ENCODE peak calls at places on chromosomes 4 and X, in nine cellular contexts. P is A549, M is suprapubic skin, X is H9, J is heart right ventricle, G is RWPE1, C is thoracic aorta, E is lower lobe of right lung, Y is breast epithelium. W is an unnamed sample.

GRCh38 chr4:40254961-40255721 is 58.3 kb downstream of the RHOH start:
- DNase-seq in P (peak), M (no peak), X (no peak), J (no peak), G (peak), C (no peak), E (no peak), Y (no peak), W (no peak)

GRCh38 chrX:10851809-10852208 is 231.4 kb upstream of the MID1 start:
- DNase-seq in P (no peak), M (no peak), X (no peak), J (no peak), G (no peak), C (no peak), E (no peak), Y (no peak), W (no peak)

GRCh38 chr4:137180349-137180748 is 351.9 kb downstream of the PCDH18 start:
- DNase-seq in P (peak), M (no peak), X (peak), J (no peak), G (no peak), C (no peak), E (no peak), Y (no peak), W (no peak)

GRCh38 chr4:121227254-121227867 is 63.2 kb upstream of the TNIP3 start:
- DNase-seq in P (no peak), M (no peak), X (no peak), J (no peak), G (no peak), C (no peak), E (no peak), Y (no peak), W (no peak)

GRCh38 chr4:33104190-33104773 is 2384.1 kb downstream of the PCDH7 start:
- DNase-seq in P (no peak), M (no peak), X (no peak), J (no peak), G (no peak), C (no peak), E (no peak), Y (no peak), W (no peak)

GRCh38 chrX:152926279-152926678 is 28.4 kb downstream of the ZNF185 start:
- DNase-seq in P (peak), M (no peak), X (peak), J (no peak), G (peak), C (no peak), E (no peak), Y (peak), W (no peak)

GRCh38 chrX:135522878-135523693 is 2.6 kb downstream of the INTS6L start:
- DNase-seq in P (no peak), M (no peak), X (no peak), J (no peak), G (no peak), C (no peak), E (no peak), Y (no peak), W (no peak)

GRCh38 chr4:182705389-182705788 is 211.8 kb downstream of the DCTD start:
- DNase-seq in P (no peak), M (no peak), X (no peak), J (no peak), G (no peak), C (no peak), E (no peak), Y (no peak), W (no peak)

GRCh38 chr4:47567511-47567910 is 82.4 kb downstream of the ATP10D start:
- DNase-seq in P (no peak), M (no peak), X (no peak), J (no peak), G (no peak), C (no peak), E (no peak), Y (no peak), W (no peak)

GRCh38 chr4:122772311-122772710 is 39.8 kb downstream of the BBS12 start:
- DNase-seq in P (no peak), M (no peak), X (no peak), J (no peak), G (no peak), C (no peak), E (no peak), Y (no peak), W (no peak)

GRCh38 chr4:1628892-1629703 is 55.0 kb downstream of the FAM53A start:
- DNase-seq in P (peak), M (peak), X (peak), J (peak), G (peak), C (no peak), E (peak), Y (no peak), W (peak)

GRCh38 chr4:20612313-20612712 is 87.9 kb upstream of the PACRGL start:
- DNase-seq in P (no peak), M (no peak), X (no peak), J (no peak), G (no peak), C (no peak), E (no peak), Y (no peak), W (no peak)

GRCh38 chr4:109966891-109967481 is 54.3 kb downstream of the EGF start:
- DNase-seq in P (no peak), M (no peak), X (no peak), J (no peak), G (no peak), C (no peak), E (no peak), Y (no peak), W (no peak)

GRCh38 chr4:120844528-120844921 is 78.0 kb downstream of the PRDM5 start:
- DNase-seq in P (no peak), M (no peak), X (no peak), J (no peak), G (no peak), C (no peak), E (no peak), Y (no peak), W (no peak)

GRCh38 chr4:126046081-126046614 is 731.4 kb downstream of the FAT4 start:
- DNase-seq in P (no peak), M (no peak), X (no peak), J (no peak), G (no peak), C (no peak), E (no peak), Y (no peak), W (no peak)

GRCh38 chr4:38131371-38132139 is 171.4 kb downstream of the PTTG2 start:
- DNase-seq in P (no peak), M (no peak), X (peak), J (no peak), G (no peak), C (no peak), E (no peak), Y (no peak), W (no peak)

GRCh38 chr4:176298664-176299063 is 21.1 kb upstream of the SPCS3 start:
- DNase-seq in P (no peak), M (no peak), X (no peak), J (no peak), G (no peak), C (no peak), E (no peak), Y (no peak), W (no peak)

GRCh38 chr4:138222041-138222440 is 20.1 kb downstream of the SLC7A11 start:
- DNase-seq in P (peak), M (no peak), X (no peak), J (no peak), G (no peak), C (no peak), E (no peak), Y (no peak), W (no peak)

GRCh38 chrX:120514236-120514635 is 45.1 kb upstream of the LAMP2 start:
- DNase-seq in P (peak), M (no peak), X (peak), J (no peak), G (peak), C (no peak), E (no peak), Y (no peak), W (no peak)

GRCh38 chr4:13918110-13918509 is 290.6 kb upstream of the BOD1L1 start:
- DNase-seq in P (peak), M (peak), X (no peak), J (no peak), G (peak), C (peak), E (no peak), Y (no peak), W (no peak)

GRCh38 chrX:122866527-122866926 is 317.6 kb upstream of the GRIA3 start:
- DNase-seq in P (peak), M (no peak), X (no peak), J (no peak), G (peak), C (no peak), E (no peak), Y (no peak), W (no peak)

GRCh38 chr4:174192943-174193342 is 90.5 kb downstream of the FBXO8 start:
- DNase-seq in P (no peak), M (no peak), X (no peak), J (no peak), G (no peak), C (no peak), E (no peak), Y (no peak), W (no peak)

GRCh38 chrX:30570505-30570904 is 7.1 kb downstream of the TASL start:
- DNase-seq in P (peak), M (no peak), X (no peak), J (no peak), G (no peak), C (no peak), E (no peak), Y (no peak), W (no peak)

GRCh38 chrX:101407748-101408529 is at the start of the genes GLA and HNRNPH2:
- DNase-seq in P (peak), M (peak), X (peak), J (peak), G (peak), C (peak), E (peak), Y (peak), W (peak)

GRCh38 chrX:63751481-63751880 is 33.5 kb downstream of the ARHGEF9 start:
- DNase-seq in P (no peak), M (no peak), X (no peak), J (no peak), G (no peak), C (no peak), E (no peak), Y (peak), W (no peak)

GRCh38 chr4:128310266-128310697 is 22.7 kb upstream of the PGRMC2 start:
- DNase-seq in P (peak), M (no peak), X (peak), J (peak), G (no peak), C (no peak), E (no peak), Y (no peak), W (peak)

GRCh38 chr4:71267244-71267643 is 71.6 kb upstream of the SLC4A4 start:
- DNase-seq in P (no peak), M (no peak), X (no peak), J (no peak), G (no peak), C (no peak), E (no peak), Y (no peak), W (no peak)

GRCh38 chr4:131337956-131338355 is 1811.1 kb upstream of the PCDH10 start:
- DNase-seq in P (no peak), M (no peak), X (no peak), J (no peak), G (no peak), C (no peak), E (no peak), Y (no peak), W (no peak)

GRCh38 chr4:2281575-2282343 is 19.9 kb upstream of the MXD4 start:
- DNase-seq in P (no peak), M (no peak), X (no peak), J (peak), G (no peak), C (no peak), E (no peak), Y (no peak), W (peak)

GRCh38 chr4:159047478-159048165 is 55.3 kb upstream of the RAPGEF2 start:
- DNase-seq in P (no peak), M (no peak), X (no peak), J (no peak), G (no peak), C (no peak), E (no peak), Y (no peak), W (no peak)

GRCh38 chr4:25926473-25926872 is 12.5 kb downstream of the SMIM20 start:
- DNase-seq in P (no peak), M (no peak), X (no peak), J (no peak), G (no peak), C (no peak), E (no peak), Y (no peak), W (no peak)

GRCh38 chr4:125432078-125432477 is 117.3 kb downstream of the FAT4 start:
- DNase-seq in P (peak), M (no peak), X (peak), J (no peak), G (no peak), C (no peak), E (no peak), Y (no peak), W (no peak)

GRCh38 chr4:139617702-139618490 is 47.7 kb upstream of the MGST2 start:
- DNase-seq in P (peak), M (no peak), X (no peak), J (no peak), G (no peak), C (no peak), E (no peak), Y (no peak), W (no peak)

GRCh38 chr4:118741456-118741855 is 56.3 kb downstream of the METTL14 start:
- DNase-seq in P (no peak), M (no peak), X (no peak), J (no peak), G (no peak), C (no peak), E (no peak), Y (no peak), W (no peak)

GRCh38 chr4:602559-602942 is 22.8 kb upstream of the PDE6B start:
- DNase-seq in P (peak), M (no peak), X (peak), J (peak), G (peak), C (no peak), E (peak), Y (peak), W (peak)

GRCh38 chr4:27467351-27467750 is 606.7 kb downstream of the STIM2 start:
- DNase-seq in P (no peak), M (no peak), X (no peak), J (no peak), G (no peak), C (no peak), E (no peak), Y (no peak), W (no peak)

GRCh38 chrX:155544886-155545285 is 67.9 kb downstream of the TMLHE start:
- DNase-seq in P (no peak), M (no peak), X (no peak), J (no peak), G (no peak), C (no peak), E (no peak), Y (no peak), W (no peak)

GRCh38 chr4:117085185-117085701 is at the start of gene TRAM1L1:
- DNase-seq in P (peak), M (peak), X (peak), J (peak), G (peak), C (no peak), E (peak), Y (no peak), W (peak)

GRCh38 chrX:2371026-2371778 is 129.6 kb downstream of the DHRSX start:
- DNase-seq in P (no peak), M (no peak), X (peak), J (no peak), G (no peak), C (no peak), E (no peak), Y (no peak), W (no peak)

GRCh38 chr4:143585548-143585947 is 72.0 kb downstream of the SMARCA5 start:
- DNase-seq in P (no peak), M (no peak), X (no peak), J (no peak), G (no peak), C (no peak), E (no peak), Y (no peak), W (no peak)

GRCh38 chr4:143586080-143586479 is 72.6 kb downstream of the SMARCA5 start:
- DNase-seq in P (no peak), M (no peak), X (no peak), J (no peak), G (no peak), C (no peak), E (no peak), Y (no peak), W (no peak)

GRCh38 chr4:143587703-143588102 is 74.2 kb downstream of the SMARCA5 start:
- DNase-seq in P (peak), M (no peak), X (no peak), J (no peak), G (no peak), C (no peak), E (no peak), Y (no peak), W (no peak)
- TF ChIP-seq CTCF in P (no peak), M (no peak), X (no peak), J (peak), G (no peak), C (no peak), E (no peak), Y (no peak), W (no peak)

GRCh38 chrX:107485019-107485418 is 35.6 kb downstream of the FRMPD3 start:
- DNase-seq in P (no peak), M (no peak), X (no peak), J (no peak), G (no peak), C (no peak), E (no peak), Y (no peak), W (no peak)
- TF ChIP-seq CTCF in P (no peak), M (no peak), X (peak), J (no peak), G (no peak), C (no peak), E (no peak), Y (no peak), W (no peak)

GRCh38 chr4:82777857-82778525 is 20.6 kb downstream of the SCD5 start:
- DNase-seq in P (no peak), M (no peak), X (peak), J (no peak), G (no peak), C (no peak), E (no peak), Y (no peak), W (no peak)

GRCh38 chr4:82776925-82777542 is 21.6 kb downstream of the SCD5 start:
- DNase-seq in P (no peak), M (no peak), X (peak), J (no peak), G (no peak), C (no peak), E (no peak), Y (no peak), W (no peak)

GRCh38 chr4:82782626-82783025 is 16.0 kb downstream of the SCD5 start:
- DNase-seq in P (no peak), M (no peak), X (peak), J (no peak), G (no peak), C (no peak), E (no peak), Y (peak), W (no peak)

GRCh38 chr4:82779032-82779431 is 19.6 kb downstream of the SCD5 start:
- DNase-seq in P (peak), M (no peak), X (no peak), J (no peak), G (no peak), C (no peak), E (no peak), Y (no peak), W (no peak)

DNA sequence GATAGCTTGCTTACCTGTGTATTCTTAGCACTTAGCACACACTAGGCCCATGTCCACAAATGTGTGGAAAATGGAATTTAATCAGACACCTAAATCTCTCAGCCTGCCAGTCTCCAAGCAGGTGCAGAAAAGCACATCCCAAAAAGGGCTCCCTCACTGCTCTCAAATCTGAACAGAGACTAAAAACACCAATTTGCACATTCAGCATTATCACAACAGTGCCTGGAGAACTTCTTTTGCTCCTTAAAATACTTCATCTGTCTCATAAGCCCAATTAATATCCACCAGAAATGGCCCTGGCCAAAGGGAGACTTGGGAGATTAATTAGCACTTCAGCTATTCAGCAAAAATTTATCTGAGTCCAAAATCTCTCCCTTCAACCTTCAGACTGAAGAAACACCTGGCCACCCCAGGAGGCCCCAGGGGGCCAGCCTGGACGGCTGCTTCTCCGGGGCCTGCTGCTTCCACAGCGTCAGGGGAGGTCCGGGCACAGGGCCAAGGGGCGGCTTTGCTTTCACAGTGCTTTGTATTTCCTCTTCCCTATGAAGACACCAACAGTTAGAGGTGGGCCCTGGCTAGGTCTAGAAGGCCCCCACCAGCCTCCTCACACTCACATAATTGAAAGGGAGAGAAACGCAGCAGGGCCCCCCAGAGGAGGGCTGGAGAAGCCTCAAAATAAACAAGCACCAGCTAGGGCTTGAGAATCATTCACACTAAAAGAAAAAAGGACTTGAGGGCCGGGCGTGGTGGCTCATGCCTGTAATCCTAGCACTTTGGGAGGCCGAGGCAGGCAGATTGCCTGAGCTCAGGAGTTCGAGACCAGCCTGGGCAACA is 18.0 kb downstream of the SCD5 start:
- DNase-seq in P (peak), M (peak), X (peak), J (peak), G (no peak), C (no peak), E (peak), Y (peak), W (no peak)
- TF ChIP-seq CTCF in P (peak), M (no peak), X (peak), J (no peak), G (no peak), C (no peak), E (no peak), Y (no peak), W (no peak)

GRCh38 chr4:112564706-112565270 is 48.8 kb upstream of the NEUROG2 start:
- DNase-seq in P (no peak), M (no peak), X (peak), J (no peak), G (no peak), C (no peak), E (no peak), Y (no peak), W (no peak)
- TF ChIP-seq CTCF in P (peak), M (no peak), X (peak), J (no peak), G (no peak), C (no peak), E (no peak), Y (no peak), W (no peak)